ENCODE peak calls at places on chromosome 7, in six cellular contexts. One of them, this sample, is unnamed. For H3K4me1, the result is how much of the 10 kb centered on the place peaks cover.

GRCh38 chr7:99004216-99004615 is 125.9 kb downstream of the TRRAP start:
- DNase-seq in ascending aorta: no peak
- DNase-seq in cardiac muscle cell: peak
- DNase-seq in CD8-positive, alpha-beta T cell: no peak
- DNase-seq in CD4-positive, alpha-beta memory T cell: no peak
- DNase-seq in aorta: peak
- DNase-seq in this sample: no peak

GRCh38 chr7:149883452-149883861 is 9.7 kb downstream of the ATP6V0E2 start:
- DNase-seq in ascending aorta: peak
- DNase-seq in cardiac muscle cell: peak
- DNase-seq in CD8-positive, alpha-beta T cell: no peak
- DNase-seq in CD4-positive, alpha-beta memory T cell: peak
- DNase-seq in aorta: peak
- DNase-seq in this sample: peak

GRCh38 chr7:146176790-146177189 is 60.2 kb downstream of the CNTNAP2 start:
- DNase-seq in ascending aorta: no peak
- DNase-seq in cardiac muscle cell: no peak
- DNase-seq in CD8-positive, alpha-beta T cell: no peak
- DNase-seq in CD4-positive, alpha-beta memory T cell: no peak
- DNase-seq in aorta: no peak
- DNase-seq in this sample: peak

GRCh38 chr7:16062269-16062668 is 359.1 kb downstream of the CRPPA start:
- DNase-seq in ascending aorta: no peak
- DNase-seq in cardiac muscle cell: peak
- DNase-seq in CD8-positive, alpha-beta T cell: no peak
- DNase-seq in CD4-positive, alpha-beta memory T cell: peak
- DNase-seq in aorta: no peak
- DNase-seq in this sample: no peak

GRCh38 chr7:93148135-93148534 is at the start of gene SAMD9L:
- DNase-seq in ascending aorta: no peak
- DNase-seq in cardiac muscle cell: peak
- DNase-seq in CD8-positive, alpha-beta T cell: no peak
- DNase-seq in CD4-positive, alpha-beta memory T cell: peak
- DNase-seq in aorta: no peak
- DNase-seq in this sample: no peak

GRCh38 chr7:29038463-29038862 is 80.3 kb upstream of the TRIL start:
- DNase-seq in ascending aorta: no peak
- DNase-seq in cardiac muscle cell: peak
- DNase-seq in CD8-positive, alpha-beta T cell: no peak
- DNase-seq in CD4-positive, alpha-beta memory T cell: no peak
- DNase-seq in aorta: no peak
- DNase-seq in this sample: no peak

GRCh38 chr7:155677688-155678087 is 33.2 kb downstream of the RBM33 start:
- DNase-seq in ascending aorta: no peak
- DNase-seq in cardiac muscle cell: no peak
- DNase-seq in CD8-positive, alpha-beta T cell: no peak
- DNase-seq in CD4-positive, alpha-beta memory T cell: no peak
- DNase-seq in aorta: no peak
- DNase-seq in this sample: no peak

GRCh38 chr7:51451751-51452465 is 135.3 kb upstream of the COBL start:
- DNase-seq in ascending aorta: no peak
- DNase-seq in cardiac muscle cell: no peak
- DNase-seq in CD8-positive, alpha-beta T cell: no peak
- DNase-seq in CD4-positive, alpha-beta memory T cell: no peak
- DNase-seq in aorta: no peak
- DNase-seq in this sample: peak

GRCh38 chr7:44218418-44219201 is 17.8 kb downstream of the YKT6 start:
- DNase-seq in ascending aorta: no peak
- DNase-seq in cardiac muscle cell: no peak
- DNase-seq in CD8-positive, alpha-beta T cell: no peak
- DNase-seq in CD4-positive, alpha-beta memory T cell: no peak
- DNase-seq in aorta: peak
- DNase-seq in this sample: peak

GRCh38 chr7:14747701-14748100 is 154.8 kb downstream of the DGKB start:
- DNase-seq in ascending aorta: no peak
- DNase-seq in cardiac muscle cell: peak
- DNase-seq in CD8-positive, alpha-beta T cell: no peak
- DNase-seq in CD4-positive, alpha-beta memory T cell: no peak
- DNase-seq in aorta: no peak
- DNase-seq in this sample: no peak

DNA sequence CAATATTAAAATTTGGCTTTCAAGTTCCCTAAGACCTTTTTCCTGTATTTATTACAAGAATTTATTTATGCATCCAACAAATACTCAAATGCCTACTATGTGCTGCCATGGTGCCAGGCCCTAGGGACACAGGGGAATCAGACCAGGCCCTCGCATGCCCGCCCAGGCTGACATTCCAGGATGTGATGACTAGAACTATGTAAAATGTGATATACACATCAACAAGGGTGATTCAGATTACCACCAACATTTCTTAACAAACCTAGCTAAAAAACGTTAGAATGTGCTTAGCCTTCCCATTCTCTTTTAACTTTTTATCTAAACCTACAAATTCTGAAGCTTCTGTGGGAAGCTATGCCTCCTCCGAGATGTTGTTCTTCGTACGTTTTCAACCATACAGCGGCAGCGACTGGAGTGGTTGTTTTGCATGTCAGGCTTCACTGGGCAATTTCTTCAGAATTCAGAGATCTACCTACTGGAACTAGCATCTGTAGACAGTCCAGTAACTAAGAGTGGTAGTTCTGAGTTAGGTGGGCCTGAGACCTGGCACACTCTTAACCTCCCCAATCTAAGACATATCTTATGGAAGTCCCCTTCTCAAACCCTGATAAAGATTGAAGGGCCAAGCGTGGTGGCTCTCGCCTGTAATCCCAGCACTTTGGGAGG is 22.1 kb downstream of the GNA12 start:
- DNase-seq in ascending aorta: no peak
- DNase-seq in cardiac muscle cell: peak
- DNase-seq in CD8-positive, alpha-beta T cell: no peak
- DNase-seq in CD4-positive, alpha-beta memory T cell: no peak
- DNase-seq in aorta: no peak
- DNase-seq in this sample: no peak
- H3K4me1 ChIP-seq in ascending aorta: under half
- H3K4me1 ChIP-seq in cardiac muscle cell: half or more
- H3K4me1 ChIP-seq in CD8-positive, alpha-beta T cell: under half
- H3K4me1 ChIP-seq in CD4-positive, alpha-beta memory T cell: under half
- H3K4me1 ChIP-seq in aorta: under half
- H3K4me1 ChIP-seq in this sample: half or more

DNA sequence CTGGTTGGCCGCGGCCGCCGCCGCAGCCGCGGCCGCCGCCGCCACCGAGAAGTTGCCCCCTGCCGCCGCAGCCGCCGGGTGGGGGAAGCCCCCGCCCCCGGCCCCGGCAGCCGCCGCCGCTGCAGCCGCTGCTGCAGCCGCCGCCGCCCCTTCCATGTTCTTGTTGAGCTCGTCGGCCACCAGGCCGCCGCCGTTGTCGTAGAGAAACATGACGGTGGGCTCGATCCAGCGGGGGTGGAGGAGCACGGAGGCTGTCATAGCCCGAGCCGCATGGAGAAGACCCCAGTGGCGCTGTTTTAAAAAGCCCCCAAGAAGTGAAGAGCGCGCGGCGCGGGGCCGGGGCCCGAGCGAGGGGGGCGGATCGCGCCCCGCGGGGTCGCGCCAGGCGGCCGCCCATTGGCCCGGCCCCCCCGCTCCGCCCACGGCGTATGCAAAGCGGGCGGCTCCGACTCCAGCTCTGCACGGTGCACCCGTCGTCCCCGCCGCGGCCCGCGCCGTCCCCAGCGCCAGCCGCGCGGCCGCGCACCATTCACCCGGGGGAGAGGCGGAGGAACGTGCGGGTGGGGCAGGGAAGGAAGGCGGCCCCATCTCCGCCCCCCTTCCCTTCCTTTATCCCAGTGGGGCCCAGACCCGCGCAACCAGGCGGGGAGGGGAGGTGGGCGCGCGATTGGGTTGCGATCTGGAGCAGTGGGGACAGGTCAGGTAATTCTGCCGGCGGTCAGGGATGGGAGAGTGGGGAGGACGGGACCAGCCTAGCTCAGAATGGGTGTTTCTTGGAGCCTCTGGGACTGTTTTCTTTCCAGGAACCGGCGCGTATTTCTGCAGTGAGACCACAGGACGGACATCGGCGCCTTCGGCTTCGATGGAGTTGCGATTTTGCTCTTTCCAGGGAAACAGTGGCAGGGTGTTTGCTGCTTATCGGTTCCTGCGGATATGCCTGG is at the start of gene HOXA13:
- DNase-seq in ascending aorta: peak
- DNase-seq in cardiac muscle cell: no peak
- DNase-seq in CD8-positive, alpha-beta T cell: no peak
- DNase-seq in CD4-positive, alpha-beta memory T cell: no peak
- DNase-seq in aorta: no peak
- DNase-seq in this sample: peak
- H3K4me1 ChIP-seq in ascending aorta: under half
- H3K4me1 ChIP-seq in cardiac muscle cell: under half
- H3K4me1 ChIP-seq in CD8-positive, alpha-beta T cell: under half
- H3K4me1 ChIP-seq in CD4-positive, alpha-beta memory T cell: under half
- H3K4me1 ChIP-seq in aorta: under half
- H3K4me1 ChIP-seq in this sample: under half

GRCh38 chr7:90622670-90623069 is 26.5 kb downstream of the CDK14 start:
- DNase-seq in ascending aorta: no peak
- DNase-seq in cardiac muscle cell: no peak
- DNase-seq in CD8-positive, alpha-beta T cell: no peak
- DNase-seq in CD4-positive, alpha-beta memory T cell: no peak
- DNase-seq in aorta: no peak
- DNase-seq in this sample: no peak
- H3K4me1 ChIP-seq in ascending aorta: under half
- H3K4me1 ChIP-seq in cardiac muscle cell: under half
- H3K4me1 ChIP-seq in CD8-positive, alpha-beta T cell: under half
- H3K4me1 ChIP-seq in CD4-positive, alpha-beta memory T cell: under half
- H3K4me1 ChIP-seq in aorta: under half
- H3K4me1 ChIP-seq in this sample: half or more

GRCh38 chr7:921071-921461 is 33.4 kb downstream of the ADAP1 start:
- DNase-seq in ascending aorta: peak
- DNase-seq in cardiac muscle cell: no peak
- DNase-seq in CD8-positive, alpha-beta T cell: no peak
- DNase-seq in CD4-positive, alpha-beta memory T cell: no peak
- DNase-seq in aorta: peak
- DNase-seq in this sample: no peak

GRCh38 chr7:922334-923107 is 32.0 kb downstream of the ADAP1 start:
- DNase-seq in ascending aorta: peak
- DNase-seq in cardiac muscle cell: no peak
- DNase-seq in CD8-positive, alpha-beta T cell: no peak
- DNase-seq in CD4-positive, alpha-beta memory T cell: no peak
- DNase-seq in aorta: peak
- DNase-seq in this sample: no peak

GRCh38 chr7:923108-924041 is 31.1 kb downstream of the ADAP1 start:
- DNase-seq in ascending aorta: peak
- DNase-seq in cardiac muscle cell: peak
- DNase-seq in CD8-positive, alpha-beta T cell: peak
- DNase-seq in CD4-positive, alpha-beta memory T cell: peak
- DNase-seq in aorta: peak
- DNase-seq in this sample: no peak

GRCh38 chr7:920351-921070 is 34.0 kb downstream of the ADAP1 start:
- DNase-seq in ascending aorta: peak
- DNase-seq in cardiac muscle cell: no peak
- DNase-seq in CD8-positive, alpha-beta T cell: no peak
- DNase-seq in CD4-positive, alpha-beta memory T cell: no peak
- DNase-seq in aorta: peak
- DNase-seq in this sample: no peak

GRCh38 chr7:921581-922333 is 32.7 kb downstream of the ADAP1 start:
- DNase-seq in ascending aorta: peak
- DNase-seq in cardiac muscle cell: no peak
- DNase-seq in CD8-positive, alpha-beta T cell: no peak
- DNase-seq in CD4-positive, alpha-beta memory T cell: no peak
- DNase-seq in aorta: peak
- DNase-seq in this sample: no peak
- H3K4me1 ChIP-seq in ascending aorta: under half
- H3K4me1 ChIP-seq in cardiac muscle cell: under half
- H3K4me1 ChIP-seq in CD8-positive, alpha-beta T cell: half or more
- H3K4me1 ChIP-seq in CD4-positive, alpha-beta memory T cell: under half
- H3K4me1 ChIP-seq in aorta: under half
- H3K4me1 ChIP-seq in this sample: under half

DNA sequence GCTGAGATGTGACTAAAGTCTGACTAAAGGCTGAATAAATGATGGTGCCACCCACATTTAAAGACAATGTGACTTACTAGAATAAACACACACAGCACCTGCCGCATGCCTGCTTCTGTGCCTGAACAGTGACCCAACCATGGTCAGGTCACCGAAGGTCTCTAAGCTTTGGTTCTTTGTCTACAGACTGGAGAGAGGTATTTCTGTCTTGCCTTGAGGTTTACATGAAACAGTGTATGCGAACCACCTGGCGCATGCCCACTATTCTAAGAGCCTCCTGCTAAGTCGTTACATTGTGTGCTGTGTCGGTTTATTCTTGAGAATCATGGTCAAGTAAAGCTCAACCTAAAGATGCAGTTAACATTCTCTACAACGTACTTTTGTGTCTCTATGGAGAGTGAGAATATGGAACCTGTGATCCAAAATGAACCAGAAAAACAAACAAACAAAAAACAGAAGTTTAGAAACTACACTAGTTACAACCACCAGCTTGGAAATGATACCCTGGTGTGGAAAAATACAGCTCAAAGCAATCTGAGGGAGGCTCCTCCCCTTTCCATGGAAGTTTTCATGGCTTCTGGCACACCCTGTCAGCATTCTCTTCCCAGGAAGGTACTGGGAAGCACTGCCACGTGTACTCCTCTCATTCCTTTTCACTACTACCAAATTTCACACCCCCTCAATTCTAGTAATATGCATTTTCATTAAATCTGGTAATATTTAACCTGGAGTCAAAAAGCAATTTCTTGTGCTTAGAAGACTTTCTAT is 40.0 kb downstream of the VOPP1 start:
- DNase-seq in ascending aorta: no peak
- DNase-seq in cardiac muscle cell: no peak
- DNase-seq in CD8-positive, alpha-beta T cell: no peak
- DNase-seq in CD4-positive, alpha-beta memory T cell: no peak
- DNase-seq in aorta: no peak
- DNase-seq in this sample: no peak
- H3K4me1 ChIP-seq in ascending aorta: under half
- H3K4me1 ChIP-seq in cardiac muscle cell: under half
- H3K4me1 ChIP-seq in CD8-positive, alpha-beta T cell: half or more
- H3K4me1 ChIP-seq in CD4-positive, alpha-beta memory T cell: half or more
- H3K4me1 ChIP-seq in aorta: under half
- H3K4me1 ChIP-seq in this sample: under half

DNA sequence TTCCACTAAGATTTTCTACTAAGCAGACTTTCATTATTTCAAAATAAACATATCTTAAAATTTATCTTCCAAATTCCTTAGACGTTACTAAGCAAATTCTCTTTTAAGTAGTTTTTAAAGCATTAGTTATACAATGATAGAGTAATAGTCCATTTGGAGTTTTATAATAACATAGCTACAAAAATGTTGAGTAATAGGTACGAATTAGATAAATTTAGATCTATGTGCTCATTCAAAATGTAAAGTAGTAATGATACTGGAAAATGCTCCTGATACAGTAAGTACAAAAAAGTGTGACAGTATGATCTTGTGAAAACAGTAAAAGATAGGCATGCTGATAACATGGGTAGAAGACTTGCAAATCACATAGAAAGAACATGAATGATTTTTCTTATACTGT is 4.5 kb downstream of the DMTF1 start:
- DNase-seq in ascending aorta: no peak
- DNase-seq in cardiac muscle cell: no peak
- DNase-seq in CD8-positive, alpha-beta T cell: no peak
- DNase-seq in CD4-positive, alpha-beta memory T cell: no peak
- DNase-seq in aorta: no peak
- DNase-seq in this sample: no peak
- H3K4me1 ChIP-seq in ascending aorta: under half
- H3K4me1 ChIP-seq in cardiac muscle cell: under half
- H3K4me1 ChIP-seq in CD8-positive, alpha-beta T cell: under half
- H3K4me1 ChIP-seq in CD4-positive, alpha-beta memory T cell: half or more
- H3K4me1 ChIP-seq in aorta: under half
- H3K4me1 ChIP-seq in this sample: under half

This sample was measured in neural progenitor cell.